ENCODE peak calls at places on chromosomes 6 and 20, in seven cellular contexts. One of them, this sample, is unnamed. For H3K4me1, the result is how much of the 10 kb centered on the place peaks cover.

GRCh38 chr6:36692220-36692619 is 5.4 kb upstream of the RAB44 start:
- DNase-seq in CD4-positive, alpha-beta memory T cell: peak
- DNase-seq in testis: no peak
- DNase-seq in ovary: no peak
- DNase-seq in hepatocyte: no peak
- DNase-seq in heart left ventricle: no peak
- DNase-seq in pancreas: no peak
- DNase-seq in this sample: peak

GRCh38 chr6:163123098-163123497 is 291.4 kb upstream of the QKI start:
- DNase-seq in CD4-positive, alpha-beta memory T cell: no peak
- DNase-seq in testis: no peak
- DNase-seq in ovary: no peak
- DNase-seq in hepatocyte: no peak
- DNase-seq in heart left ventricle: no peak
- DNase-seq in pancreas: no peak
- DNase-seq in this sample: no peak

GRCh38 chr6:9233686-9234085 is 798.3 kb upstream of the SLC35B3 start:
- DNase-seq in CD4-positive, alpha-beta memory T cell: no peak
- DNase-seq in testis: no peak
- DNase-seq in ovary: no peak
- DNase-seq in hepatocyte: no peak
- DNase-seq in heart left ventricle: no peak
- DNase-seq in pancreas: no peak
- DNase-seq in this sample: no peak

GRCh38 chr20:61387204-61387958 is 135.3 kb downstream of the CDH4 start:
- DNase-seq in CD4-positive, alpha-beta memory T cell: no peak
- DNase-seq in testis: peak
- DNase-seq in ovary: no peak
- DNase-seq in hepatocyte: peak
- DNase-seq in heart left ventricle: no peak
- DNase-seq in pancreas: peak
- DNase-seq in this sample: no peak

GRCh38 chr6:9204171-9204570 is 768.8 kb upstream of the SLC35B3 start:
- DNase-seq in CD4-positive, alpha-beta memory T cell: no peak
- DNase-seq in testis: no peak
- DNase-seq in ovary: no peak
- DNase-seq in hepatocyte: no peak
- DNase-seq in heart left ventricle: no peak
- DNase-seq in pancreas: peak
- DNase-seq in this sample: no peak

GRCh38 chr6:82006027-82006738 is 241.4 kb downstream of the IBTK start:
- DNase-seq in CD4-positive, alpha-beta memory T cell: peak
- DNase-seq in testis: peak
- DNase-seq in ovary: no peak
- DNase-seq in hepatocyte: peak
- DNase-seq in heart left ventricle: no peak
- DNase-seq in pancreas: no peak
- DNase-seq in this sample: peak

GRCh38 chr6:41306187-41306854 is 19.8 kb upstream of the TREM1 start:
- DNase-seq in CD4-positive, alpha-beta memory T cell: peak
- DNase-seq in testis: peak
- DNase-seq in ovary: no peak
- DNase-seq in hepatocyte: peak
- DNase-seq in heart left ventricle: no peak
- DNase-seq in pancreas: peak
- DNase-seq in this sample: no peak

GRCh38 chr6:117498159-117498558 is 15.7 kb downstream of the DCBLD1 start:
- DNase-seq in CD4-positive, alpha-beta memory T cell: no peak
- DNase-seq in testis: no peak
- DNase-seq in ovary: no peak
- DNase-seq in hepatocyte: no peak
- DNase-seq in heart left ventricle: no peak
- DNase-seq in pancreas: no peak
- DNase-seq in this sample: no peak

GRCh38 chr6:54404791-54405190 is 96.5 kb downstream of the TINAG start:
- DNase-seq in CD4-positive, alpha-beta memory T cell: no peak
- DNase-seq in testis: no peak
- DNase-seq in ovary: no peak
- DNase-seq in hepatocyte: no peak
- DNase-seq in heart left ventricle: no peak
- DNase-seq in pancreas: no peak
- DNase-seq in this sample: no peak

GRCh38 chr6:113809818-113810217 is 47.3 kb upstream of the MARCKS start:
- DNase-seq in CD4-positive, alpha-beta memory T cell: no peak
- DNase-seq in testis: no peak
- DNase-seq in ovary: no peak
- DNase-seq in hepatocyte: no peak
- DNase-seq in heart left ventricle: no peak
- DNase-seq in pancreas: no peak
- DNase-seq in this sample: no peak

GRCh38 chr6:165823609-165824326 is 160.7 kb upstream of the PDE10A start:
- DNase-seq in CD4-positive, alpha-beta memory T cell: no peak
- DNase-seq in testis: no peak
- DNase-seq in ovary: no peak
- DNase-seq in hepatocyte: no peak
- DNase-seq in heart left ventricle: no peak
- DNase-seq in pancreas: no peak
- DNase-seq in this sample: no peak

GRCh38 chr20:54623923-54624569 is 148.7 kb downstream of the DOK5 start:
- DNase-seq in CD4-positive, alpha-beta memory T cell: no peak
- DNase-seq in testis: no peak
- DNase-seq in ovary: no peak
- DNase-seq in hepatocyte: no peak
- DNase-seq in heart left ventricle: no peak
- DNase-seq in pancreas: no peak
- DNase-seq in this sample: no peak

GRCh38 chr20:54625497-54625896 is 150.1 kb downstream of the DOK5 start:
- DNase-seq in CD4-positive, alpha-beta memory T cell: no peak
- DNase-seq in testis: no peak
- DNase-seq in ovary: no peak
- DNase-seq in hepatocyte: no peak
- DNase-seq in heart left ventricle: no peak
- DNase-seq in pancreas: no peak
- DNase-seq in this sample: no peak

GRCh38 chr20:54624701-54625472 is 149.5 kb downstream of the DOK5 start:
- DNase-seq in CD4-positive, alpha-beta memory T cell: no peak
- DNase-seq in testis: peak
- DNase-seq in ovary: no peak
- DNase-seq in hepatocyte: peak
- DNase-seq in heart left ventricle: peak
- DNase-seq in pancreas: no peak
- DNase-seq in this sample: no peak

GRCh38 chr20:54619181-54619580 is 143.8 kb downstream of the DOK5 start:
- DNase-seq in CD4-positive, alpha-beta memory T cell: no peak
- DNase-seq in testis: no peak
- DNase-seq in ovary: no peak
- DNase-seq in hepatocyte: peak
- DNase-seq in heart left ventricle: no peak
- DNase-seq in pancreas: no peak
- DNase-seq in this sample: peak

GRCh38 chr20:54622338-54623280 is 147.2 kb downstream of the DOK5 start:
- DNase-seq in CD4-positive, alpha-beta memory T cell: no peak
- DNase-seq in testis: no peak
- DNase-seq in ovary: no peak
- DNase-seq in hepatocyte: no peak
- DNase-seq in heart left ventricle: no peak
- DNase-seq in pancreas: no peak
- DNase-seq in this sample: no peak
- H3K4me1 ChIP-seq in CD4-positive, alpha-beta memory T cell: under half
- H3K4me1 ChIP-seq in testis: under half
- H3K4me1 ChIP-seq in ovary: under half
- H3K4me1 ChIP-seq in hepatocyte: under half
- H3K4me1 ChIP-seq in heart left ventricle: under half
- H3K4me1 ChIP-seq in pancreas: under half
- H3K4me1 ChIP-seq in this sample: under half

DNA sequence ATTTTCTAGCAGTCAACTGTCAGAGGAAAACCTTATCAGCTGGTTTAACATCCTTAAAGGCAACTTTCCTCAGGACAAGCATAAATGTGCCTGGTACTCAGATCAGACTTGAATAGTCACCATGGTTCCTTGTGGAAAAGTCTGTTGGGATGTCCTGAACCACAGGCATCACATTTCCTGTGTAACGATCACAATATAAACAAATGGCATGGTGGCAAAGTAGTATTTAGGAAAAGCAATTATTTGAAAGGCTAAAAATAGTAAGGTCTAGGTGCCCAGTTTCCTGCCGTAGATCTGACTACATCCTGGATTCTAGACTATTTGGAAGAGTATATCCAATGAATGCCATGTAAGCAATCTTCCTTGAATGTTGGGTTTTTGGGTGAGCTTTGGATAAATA is 271.9 kb upstream of the AGPAT4 start:
- DNase-seq in CD4-positive, alpha-beta memory T cell: no peak
- DNase-seq in testis: no peak
- DNase-seq in ovary: no peak
- DNase-seq in hepatocyte: no peak
- DNase-seq in heart left ventricle: no peak
- DNase-seq in pancreas: no peak
- DNase-seq in this sample: no peak
- H3K4me1 ChIP-seq in CD4-positive, alpha-beta memory T cell: under half
- H3K4me1 ChIP-seq in testis: under half
- H3K4me1 ChIP-seq in ovary: under half
- H3K4me1 ChIP-seq in hepatocyte: under half
- H3K4me1 ChIP-seq in heart left ventricle: under half
- H3K4me1 ChIP-seq in pancreas: under half
- H3K4me1 ChIP-seq in this sample: under half

DNA sequence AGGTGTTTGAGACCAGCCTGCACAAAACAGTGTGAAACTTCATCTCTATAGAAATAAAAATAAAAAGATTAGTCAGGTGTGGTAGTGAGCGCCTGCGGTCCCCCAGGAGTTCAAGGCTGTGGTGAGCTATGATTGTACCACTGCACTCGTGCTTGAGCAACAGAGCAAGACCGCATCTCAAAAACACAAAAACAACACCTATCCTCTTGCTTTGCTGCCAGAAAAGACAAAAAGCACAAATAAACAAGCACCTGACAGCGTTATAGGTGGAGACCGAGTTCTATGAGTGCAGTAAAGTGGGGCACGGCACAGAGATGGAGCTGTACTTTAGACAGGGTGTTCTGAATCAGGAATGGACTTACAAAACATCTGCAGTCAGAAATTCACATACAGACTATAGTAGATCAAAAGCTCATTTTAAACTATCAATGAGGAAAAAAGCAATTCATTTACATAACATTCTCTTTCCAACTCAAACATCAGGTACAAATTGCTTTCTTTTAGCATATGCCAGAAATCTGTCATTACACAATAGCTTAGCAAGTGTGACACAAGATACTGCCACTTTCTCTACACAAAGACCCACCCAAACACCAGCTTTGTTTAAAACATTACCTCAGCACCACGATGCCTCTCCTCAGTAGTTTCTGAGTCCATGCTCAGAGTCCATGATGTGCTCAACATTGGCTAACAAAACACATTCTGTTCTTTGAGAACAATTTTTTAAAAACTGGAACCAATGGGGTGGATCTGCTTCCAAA is 10.1 kb downstream of the EZR start:
- DNase-seq in CD4-positive, alpha-beta memory T cell: peak
- DNase-seq in testis: no peak
- DNase-seq in ovary: no peak
- DNase-seq in hepatocyte: no peak
- DNase-seq in heart left ventricle: no peak
- DNase-seq in pancreas: no peak
- DNase-seq in this sample: no peak
- H3K4me1 ChIP-seq in CD4-positive, alpha-beta memory T cell: half or more
- H3K4me1 ChIP-seq in testis: half or more
- H3K4me1 ChIP-seq in ovary: under half
- H3K4me1 ChIP-seq in hepatocyte: half or more
- H3K4me1 ChIP-seq in heart left ventricle: half or more
- H3K4me1 ChIP-seq in pancreas: half or more
- H3K4me1 ChIP-seq in this sample: half or more

GRCh38 chr20:49987015-49987867 is 4.5 kb downstream of the SNAI1 start:
- DNase-seq in CD4-positive, alpha-beta memory T cell: no peak
- DNase-seq in testis: no peak
- DNase-seq in ovary: no peak
- DNase-seq in hepatocyte: no peak
- DNase-seq in heart left ventricle: no peak
- DNase-seq in pancreas: no peak
- DNase-seq in this sample: no peak

GRCh38 chr20:49985617-49986016 is 2.8 kb downstream of the SNAI1 start:
- DNase-seq in CD4-positive, alpha-beta memory T cell: no peak
- DNase-seq in testis: no peak
- DNase-seq in ovary: no peak
- DNase-seq in hepatocyte: no peak
- DNase-seq in heart left ventricle: no peak
- DNase-seq in pancreas: no peak
- DNase-seq in this sample: no peak

GRCh38 chr20:49984426-49985153 is 1.8 kb downstream of the SNAI1 start:
- DNase-seq in CD4-positive, alpha-beta memory T cell: no peak
- DNase-seq in testis: no peak
- DNase-seq in ovary: no peak
- DNase-seq in hepatocyte: no peak
- DNase-seq in heart left ventricle: no peak
- DNase-seq in pancreas: no peak
- DNase-seq in this sample: no peak

GRCh38 chr20:49985157-49985556 is 2.4 kb downstream of the SNAI1 start:
- DNase-seq in CD4-positive, alpha-beta memory T cell: no peak
- DNase-seq in testis: no peak
- DNase-seq in ovary: no peak
- DNase-seq in hepatocyte: no peak
- DNase-seq in heart left ventricle: no peak
- DNase-seq in pancreas: no peak
- DNase-seq in this sample: no peak

GRCh38 chr20:49986049-49986448 is 3.3 kb downstream of the SNAI1 start:
- DNase-seq in CD4-positive, alpha-beta memory T cell: no peak
- DNase-seq in testis: no peak
- DNase-seq in ovary: no peak
- DNase-seq in hepatocyte: no peak
- DNase-seq in heart left ventricle: no peak
- DNase-seq in pancreas: no peak
- DNase-seq in this sample: no peak
- H3K4me1 ChIP-seq in CD4-positive, alpha-beta memory T cell: under half
- H3K4me1 ChIP-seq in testis: under half
- H3K4me1 ChIP-seq in ovary: under half
- H3K4me1 ChIP-seq in hepatocyte: half or more
- H3K4me1 ChIP-seq in heart left ventricle: half or more
- H3K4me1 ChIP-seq in pancreas: under half
- H3K4me1 ChIP-seq in this sample: under half

GRCh38 chr6:142841915-142842314 is 103.1 kb downstream of the HIVEP2 start:
- DNase-seq in CD4-positive, alpha-beta memory T cell: no peak
- DNase-seq in testis: no peak
- DNase-seq in ovary: no peak
- DNase-seq in hepatocyte: no peak
- DNase-seq in heart left ventricle: no peak
- DNase-seq in pancreas: no peak
- DNase-seq in this sample: no peak
- H3K4me1 ChIP-seq in CD4-positive, alpha-beta memory T cell: half or more
- H3K4me1 ChIP-seq in testis: under half
- H3K4me1 ChIP-seq in ovary: under half
- H3K4me1 ChIP-seq in hepatocyte: under half
- H3K4me1 ChIP-seq in heart left ventricle: half or more
- H3K4me1 ChIP-seq in pancreas: under half
- H3K4me1 ChIP-seq in this sample: under half

This sample was measured in upper lobe of left lung.